ENCODE peak calls at places on chromosome 6, in six cellular contexts. A is Daoy, B is mesendoderm, J is neural crest cell, I is GM13976, E is Calu3. P is an unnamed sample.

GRCh38 chr6:82260890-82261732 is 13.6 kb upstream of the IBTK start:
- DNase-seq in A (no peak), B (peak), J (no peak), I (no peak), E (no peak), P (no peak)

GRCh38 chr6:44078795-44079671 is 48.2 kb downstream of the MRPL14 start:
- DNase-seq in A (peak), B (peak), J (peak), I (peak), E (peak), P (no peak)

GRCh38 chr6:122610690-122611455 is 668 bp downstream of the PKIB start:
- DNase-seq in A (peak), B (peak), J (peak), I (peak), E (peak), P (no peak)

GRCh38 chr6:132797975-132798819 is at the start of gene SLC18B1:
- DNase-seq in A (peak), B (peak), J (peak), I (peak), E (peak), P (peak)

GRCh38 chr6:51675551-51676275 is 411.7 kb downstream of the PKHD1 start:
- DNase-seq in A (no peak), B (no peak), J (no peak), I (no peak), E (peak), P (no peak)

GRCh38 chr6:38391206-38391908 is 248.4 kb downstream of the BTBD9 start:
- DNase-seq in A (peak), B (peak), J (no peak), I (no peak), E (no peak), P (no peak)

GRCh38 chr6:82076855-82077254 is 170.7 kb downstream of the IBTK start:
- DNase-seq in A (no peak), B (no peak), J (no peak), I (no peak), E (no peak), P (no peak)

GRCh38 chr6:52089758-52090348 is 2.4 kb upstream of the PKHD1 start:
- DNase-seq in A (peak), B (no peak), J (no peak), I (no peak), E (no peak), P (no peak)

GRCh38 chr6:8552023-8552422 is 116.7 kb upstream of the SLC35B3 start:
- DNase-seq in A (no peak), B (no peak), J (no peak), I (no peak), E (no peak), P (no peak)

GRCh38 chr6:137188855-137189254 is 15.4 kb upstream of the IL22RA2 start:
- DNase-seq in A (no peak), B (peak), J (no peak), I (no peak), E (no peak), P (no peak)

GRCh38 chr6:14704383-14705271 is 541.2 kb upstream of the JARID2 start:
- DNase-seq in A (no peak), B (no peak), J (no peak), I (no peak), E (no peak), P (no peak)

GRCh38 chr6:149140910-149141290 is 176.6 kb upstream of the TAB2 start:
- DNase-seq in A (no peak), B (no peak), J (no peak), I (peak), E (no peak), P (peak)

GRCh38 chr6:34839696-34840352 is 47.9 kb downstream of the BLTP3A start:
- DNase-seq in A (no peak), B (no peak), J (no peak), I (no peak), E (no peak), P (no peak)

GRCh38 chr6:82017316-82017715 is 230.2 kb downstream of the IBTK start:
- DNase-seq in A (peak), B (peak), J (no peak), I (no peak), E (no peak), P (no peak)

GRCh38 chr6:138654715-138655634 is 118.6 kb upstream of the CCDC28A start:
- DNase-seq in A (peak), B (no peak), J (no peak), I (peak), E (peak), P (no peak)

GRCh38 chr6:28838289-28838633 is 85.5 kb downstream of the TRIM27 start:
- DNase-seq in A (peak), B (peak), J (peak), I (peak), E (peak), P (peak)

GRCh38 chr6:75524322-75524972 is 30.8 kb upstream of the FILIP1 start:
- DNase-seq in A (peak), B (peak), J (no peak), I (no peak), E (peak), P (no peak)

GRCh38 chr6:106612956-106613516 is 16.3 kb downstream of the RTN4IP1 start:
- DNase-seq in A (no peak), B (no peak), J (no peak), I (no peak), E (no peak), P (no peak)

GRCh38 chr6:133207754-133208153 is 33.4 kb upstream of the EYA4 start:
- DNase-seq in A (no peak), B (no peak), J (no peak), I (no peak), E (no peak), P (no peak)

GRCh38 chr6:95119927-95120326 is 457.4 kb upstream of the MANEA start:
- DNase-seq in A (no peak), B (no peak), J (no peak), I (no peak), E (no peak), P (no peak)

GRCh38 chr6:88538130-88538706 is 372.1 kb upstream of the CNR1 start:
- DNase-seq in A (no peak), B (peak), J (peak), I (peak), E (peak), P (no peak)

GRCh38 chr6:83057705-83058321 is 7.8 kb downstream of the UBE3D start:
- DNase-seq in A (peak), B (peak), J (peak), I (peak), E (peak), P (no peak)

GRCh38 chr6:68679399-68679798 is 44.3 kb downstream of the ADGRB3 start:
- DNase-seq in A (no peak), B (no peak), J (no peak), I (no peak), E (no peak), P (no peak)

GRCh38 chr6:31568537-31568961 is 3.5 kb upstream of the LTA start:
- DNase-seq in A (no peak), B (no peak), J (no peak), I (peak), E (no peak), P (peak)